ENCODE peak calls at places on chromosomes 11 and 22, in five cellular contexts. L is ovary; E is lower lobe of right lung; F is CD4-positive, CD25-positive, alpha-beta regulatory T cell; M is IMR-90. P is an unnamed sample.

GRCh38 chr22:24429411-24430365 is 2.3 kb downstream of the ADORA2A start:
- DNase-seq in L (no peak), E (peak; percentile 19), F (peak; percentile 74), M (peak; percentile 22), P (no peak)

GRCh38 chr22:44146088-44146861 is 34.5 kb upstream of the PARVG start:
- DNase-seq in L (no peak), E (no peak), F (no peak), M (no peak), P (no peak)

GRCh38 chr11:12789574-12789973 is 115.4 kb downstream of the TEAD1 start:
- DNase-seq in L (no peak), E (no peak), F (no peak), M (no peak), P (no peak)

GRCh38 chr11:35391922-35392813 is 27.2 kb downstream of the SLC1A2 start:
- DNase-seq in L (peak; percentile 58), E (peak; percentile 84), F (peak; percentile 75), M (peak; percentile 84), P (peak; percentile 61)

GRCh38 chr11:96235725-96236124 is 107.3 kb downstream of the MAML2 start:
- DNase-seq in L (no peak), E (no peak), F (peak; percentile 76), M (peak; percentile 73), P (no peak)

GRCh38 chr11:14249121-14249963 is 109.6 kb downstream of the RRAS2 start:
- DNase-seq in L (peak; percentile 38), E (peak; percentile 56), F (peak; percentile 74), M (peak; percentile 53), P (no peak)

GRCh38 chr11:93652161-93652597 is 9.3 kb upstream of the CEP295 start:
- DNase-seq in L (no peak), E (no peak), F (peak; percentile 42), M (peak; percentile 44), P (no peak)

GRCh38 chr11:74966651-74967050 is 17.6 kb downstream of the SPCS2 start:
- DNase-seq in L (no peak), E (no peak), F (no peak), M (no peak), P (peak; percentile 57)

GRCh38 chr11:122745111-122745510 is 89.6 kb downstream of the UBASH3B start:
- DNase-seq in L (no peak), E (no peak), F (no peak), M (peak; percentile 27), P (no peak)

GRCh38 chr11:122743949-122744876 is 88.7 kb downstream of the UBASH3B start:
- DNase-seq in L (no peak), E (no peak), F (peak; percentile 90), M (no peak), P (no peak)

GRCh38 chr11:122741613-122742012 is 86.1 kb downstream of the UBASH3B start:
- DNase-seq in L (no peak), E (peak; percentile 58), F (no peak), M (peak; percentile 68), P (no peak)

GRCh38 chr11:122742350-122742749 is 86.8 kb downstream of the UBASH3B start:
- DNase-seq in L (no peak), E (no peak), F (no peak), M (no peak), P (no peak)

DNA sequence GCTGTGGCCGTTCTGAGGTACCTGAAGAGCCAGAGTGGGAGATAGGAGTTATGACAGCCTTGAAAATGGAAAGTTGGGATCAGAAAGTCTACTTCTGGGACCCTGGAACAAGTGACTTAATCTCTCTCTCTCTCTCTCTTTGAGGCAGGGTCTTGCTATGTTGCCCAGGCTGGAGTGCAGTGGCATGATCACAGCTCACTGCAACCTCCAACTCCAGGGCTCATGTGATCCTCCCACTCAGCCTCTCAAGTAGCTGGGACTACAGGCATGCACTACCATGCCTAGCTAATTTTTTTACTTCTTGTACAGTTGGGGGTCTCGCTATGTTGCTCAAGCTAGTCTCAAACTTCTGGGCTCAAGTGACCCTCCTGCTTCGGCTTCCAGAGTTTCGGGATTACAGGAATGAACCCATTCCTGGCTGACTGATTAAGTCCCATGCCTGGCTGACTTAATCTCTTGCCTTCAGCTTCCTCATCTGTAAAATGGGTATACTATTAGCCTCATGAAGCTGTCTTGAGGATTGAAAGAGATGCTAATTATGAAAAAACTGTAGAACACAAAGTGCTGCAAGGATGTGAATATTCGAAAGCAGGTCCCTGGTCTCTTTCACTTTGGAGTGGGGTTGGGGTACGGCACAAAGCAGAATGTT is 87.7 kb downstream of the UBASH3B start:
- DNase-seq in L (no peak), E (no peak), F (no peak), M (no peak), P (no peak)
- H3K4me1 ChIP-seq in L (no peaks in the 10 kb centered on the region), E (peaks cover 53% of the 10 kb centered on the region), F (peaks cover 65% of the 10 kb centered on the region), M (peaks cover 31% of the 10 kb centered on the region), P (no peaks in the 10 kb centered on the region)

DNA sequence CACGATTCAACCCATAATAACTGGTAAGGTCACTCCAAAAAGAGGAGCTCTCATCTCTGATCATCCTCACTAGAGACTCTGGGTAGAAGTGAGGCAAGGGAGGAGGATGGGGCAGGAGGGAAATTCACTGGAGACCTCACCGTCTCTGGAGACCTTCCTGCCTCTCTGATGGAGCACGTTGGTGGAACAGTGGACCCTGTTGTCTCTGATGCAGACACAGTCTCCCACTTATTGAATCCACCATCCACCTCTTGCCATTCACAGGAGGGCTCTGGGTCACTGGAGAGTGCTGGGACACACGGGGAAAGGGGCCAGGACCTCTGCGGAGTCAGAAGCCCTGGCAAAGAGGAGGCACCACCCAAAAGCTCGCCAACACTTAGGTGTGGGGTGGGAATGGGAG is 137.6 kb upstream of the SEZ6L start:
- DNase-seq in L (no peak), E (no peak), F (no peak), M (no peak), P (no peak)
- H3K27ac ChIP-seq in L (no peak overlapping the region), E (no peak overlapping the region), F (no peak overlapping the region), M (no peak overlapping the region), P (no peak overlapping the region)

GRCh38 chr11:46701078-46701654 is 335 bp downstream of the ZNF408 start:
- DNase-seq in L (no peak), E (no peak), F (no peak), M (no peak), P (no peak)
- H3K4me1 ChIP-seq in L (peaks cover 18% of the 10 kb centered on the region), E (peaks cover 55% of the 10 kb centered on the region), F (peaks cover 61% of the 10 kb centered on the region), M (peaks cover 11% of the 10 kb centered on the region), P (peaks cover 8% of the 10 kb centered on the region)

GRCh38 chr22:38313384-38313955 is 3.8 kb downstream of the CSNK1E start:
- DNase-seq in L (peak; percentile 93), E (peak; percentile 62), F (peak; percentile 35), M (peak; percentile 96), P (peak; percentile 68)
- H3K27ac ChIP-seq in L (peak overlapping the region; percentile 95), E (peak overlapping the region; percentile 96), F (peak overlapping the region; percentile 47), M (peak overlapping the region; percentile 98), P (peak overlapping the region; percentile 13)

GRCh38 chr11:68683952-68684384 is 376 bp upstream of the GAL start:
- DNase-seq in L (no peak), E (no peak), F (no peak), M (no peak), P (no peak)
- H3K4me1 ChIP-seq in L (no peaks in the 10 kb centered on the region), E (peaks cover 12% of the 10 kb centered on the region), F (peaks cover 5% of the 10 kb centered on the region), M (peaks cover 3% of the 10 kb centered on the region), P (peaks cover 3% of the 10 kb centered on the region)

GRCh38 chr11:2380807-2381350 is 3.8 kb downstream of the CD81 start:
- DNase-seq in L (peak; percentile 35), E (peak; percentile 93), F (no peak), M (no peak), P (no peak)

GRCh38 chr11:2382927-2383822 is 6.1 kb downstream of the CD81 start:
- DNase-seq in L (peak; percentile 62), E (no peak), F (no peak), M (peak; percentile 63), P (no peak)

GRCh38 chr11:2382129-2382517 is 5.0 kb downstream of the CD81 start:
- DNase-seq in L (peak; percentile 8), E (no peak), F (no peak), M (no peak), P (no peak)

GRCh38 chr11:2380396-2380795 is 3.3 kb downstream of the CD81 start:
- DNase-seq in L (peak; percentile 8), E (no peak), F (no peak), M (no peak), P (no peak)

GRCh38 chr11:2381494-2382128 is 4.5 kb downstream of the CD81 start:
- DNase-seq in L (peak; percentile 11), E (peak; percentile 51), F (no peak), M (no peak), P (no peak)
- H3K27ac ChIP-seq in L (peak overlapping the region; percentile 66), E (peak overlapping the region; percentile 99), F (no peak overlapping the region), M (no peak overlapping the region), P (no peak overlapping the region)

DNA sequence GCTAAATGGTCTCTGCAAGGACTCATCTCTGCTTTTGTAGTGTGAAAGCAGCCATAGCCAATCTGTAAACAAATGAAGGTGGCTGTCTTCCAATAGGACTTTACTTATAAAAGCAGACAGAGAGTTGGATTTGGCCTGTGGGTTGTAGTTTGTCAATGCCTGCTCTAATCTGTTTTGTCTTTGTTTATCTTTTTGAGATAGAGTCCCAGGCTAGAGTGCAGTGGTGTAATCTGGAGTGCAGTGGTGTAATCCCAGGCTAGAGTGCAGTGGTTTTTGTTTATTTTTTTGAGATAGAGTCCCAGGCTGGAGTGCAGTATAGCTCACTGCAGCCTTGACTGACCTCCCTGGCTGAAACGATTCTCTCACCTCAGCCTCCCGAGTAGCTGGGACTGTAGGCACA is 8.6 kb downstream of the PPP6R3 start:
- DNase-seq in L (no peak), E (no peak), F (no peak), M (peak; percentile 50), P (no peak)
- H3K4me1 ChIP-seq in L (peaks cover 50% of the 10 kb centered on the region), E (peaks cover 96% of the 10 kb centered on the region), F (peaks cover 98% of the 10 kb centered on the region), M (peaks cover 19% of the 10 kb centered on the region), P (peaks cover 31% of the 10 kb centered on the region)